ENCODE peak calls at places on chromosomes 6 and 20, in four cellular contexts. E is GM23248, S is GM23338, P is Caco-2. W is an unnamed sample.

GRCh38 chr6:135703621-135704020 is 147.9 kb upstream of the PDE7B start:
- DNase-seq in P (no peak), S (no peak), E (no peak), W (no peak)

GRCh38 chr20:7859371-7859802 is 80.9 kb downstream of the HAO1 start:
- DNase-seq in E (peak; percentile 79), S (peak; percentile 72), P (peak; percentile 31), W (no peak)

GRCh38 chr6:166572370-166573261 is 13.9 kb downstream of the RAMACL start:
- DNase-seq in S (peak; percentile 78), P (no peak), E (peak; percentile 9), W (no peak)

GRCh38 chr6:148893073-148893472 is 146.2 kb downstream of the UST start:
- DNase-seq in E (no peak), S (no peak), P (no peak), W (no peak)

GRCh38 chr6:160437153-160437552 is 89.0 kb downstream of the SLC22A3 start:
- DNase-seq in S (no peak), P (no peak), E (no peak), W (no peak)

GRCh38 chr6:107977283-107977682 is 19.3 kb upstream of the SEC63 start:
- DNase-seq in S (peak; percentile 70), P (peak; percentile 40), E (peak; percentile 57), W (no peak)

GRCh38 chr6:109073344-109074235 is 21.1 kb downstream of the SESN1 start:
- DNase-seq in P (peak; percentile 71), S (peak; percentile 86), E (peak; percentile 77), W (peak; percentile 24)

GRCh38 chr6:111625511-111626331 is 20.0 kb upstream of the TRAF3IP2 start:
- DNase-seq in S (no peak), E (peak; percentile 77), P (no peak), W (peak; percentile 51)

GRCh38 chr6:16337280-16337975 is 99.0 kb downstream of the GMPR start:
- DNase-seq in P (no peak), E (peak; percentile 89), S (peak; percentile 40), W (peak; percentile 97)

GRCh38 chr6:73309784-73310502 is 44.1 kb downstream of the DPPA5 start:
- DNase-seq in S (peak; percentile 69), E (peak; percentile 75), P (peak; percentile 77), W (peak; percentile 54)

GRCh38 chr6:72952808-72953630 is 272.3 kb downstream of the KHDC1L start:
- DNase-seq in E (peak; percentile 52), P (no peak), S (no peak), W (no peak)

GRCh38 chr6:148335582-148335981 is 7.1 kb upstream of the SASH1 start:
- DNase-seq in P (peak; percentile 52), E (peak; percentile 73), S (no peak), W (no peak)

GRCh38 chr20:54980321-54980960 is 505.0 kb downstream of the DOK5 start:
- DNase-seq in S (peak; percentile 4), P (peak; percentile 53), E (no peak), W (no peak)

GRCh38 chr6:109872968-109873545 is 105.1 kb upstream of the GPR6 start:
- DNase-seq in E (no peak), S (no peak), P (no peak), W (no peak)

GRCh38 chr6:36273067-36273466 is 3.2 kb downstream of the PNPLA1 start:
- DNase-seq in P (no peak), S (no peak), E (no peak), W (no peak)

GRCh38 chr6:151179321-151179720 is 60.4 kb upstream of the AKAP12 start:
- DNase-seq in S (no peak), E (peak; percentile 89), P (no peak), W (no peak)

GRCh38 chr6:150599199-150600002 is at the start of gene PLEKHG1:
- DNase-seq in P (peak; percentile 75), S (peak; percentile 86), E (peak; percentile 71), W (peak; percentile 69)

GRCh38 chr20:53420061-53420460 is 173.6 kb downstream of the ZNF217 start:
- DNase-seq in E (no peak), S (no peak), P (no peak), W (no peak)

GRCh38 chr6:14348389-14348788 is 230.8 kb downstream of the CD83 start:
- DNase-seq in P (no peak), S (no peak), E (no peak), W (no peak)

GRCh38 chr6:14353798-14354197 is 236.2 kb downstream of the CD83 start:
- DNase-seq in S (no peak), P (no peak), E (no peak), W (no peak)

GRCh38 chr6:14344486-14344885 is 226.9 kb downstream of the CD83 start:
- DNase-seq in S (peak; percentile 25), P (no peak), E (no peak), W (no peak)

GRCh38 chr6:14353263-14353662 is 235.7 kb downstream of the CD83 start:
- DNase-seq in S (no peak), P (no peak), E (no peak), W (no peak)

DNA sequence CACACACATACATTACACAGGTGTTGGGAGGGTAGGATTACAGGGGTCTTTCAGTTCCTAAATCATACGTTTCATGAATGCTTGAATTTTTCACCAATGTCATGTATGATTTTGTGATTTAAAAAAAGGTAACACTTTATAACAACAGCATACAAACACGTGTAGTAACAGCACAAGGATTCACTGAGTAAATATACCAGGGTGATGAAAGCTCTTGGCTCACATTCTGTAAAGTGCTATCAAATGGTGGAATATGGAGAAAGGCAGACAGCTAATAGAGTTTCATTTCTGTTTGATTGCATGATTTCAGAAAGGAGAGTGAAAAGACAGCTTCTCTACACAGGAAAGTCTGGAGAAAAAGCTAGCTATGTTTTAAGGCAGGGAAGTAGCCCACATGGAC is 231.9 kb downstream of the CD83 start:
- DNase-seq in E (no peak), S (no peak), P (no peak), W (no peak)
- H3K4me3 ChIP-seq in E (no peak overlapping the region), S (no peak overlapping the region), P (no peak overlapping the region), W (no peak overlapping the region)

DNA sequence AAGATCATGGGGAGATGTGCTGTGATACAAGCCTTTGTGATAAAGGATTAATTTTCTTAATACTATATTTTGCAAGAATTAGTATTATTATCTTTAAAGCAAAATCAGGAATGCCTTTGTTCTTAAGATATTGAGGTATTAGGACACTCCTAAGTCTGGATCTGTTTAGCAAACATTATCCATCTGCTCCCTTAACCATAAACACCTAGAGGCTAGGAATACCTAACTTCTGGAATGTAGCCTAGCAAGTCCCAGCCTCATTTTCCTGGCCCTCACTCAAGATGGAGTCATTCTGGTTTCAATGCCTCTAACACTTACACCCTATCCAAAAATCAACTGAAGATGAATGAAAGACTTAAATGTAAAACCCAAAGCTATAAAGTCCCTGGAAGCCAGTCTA is 106.3 kb upstream of the GJE1 start:
- DNase-seq in P (peak; percentile 54), S (peak; percentile 17), E (no peak), W (no peak)
- H3K4me3 ChIP-seq in P (no peak overlapping the region), S (no peak overlapping the region), E (no peak overlapping the region), W (no peak overlapping the region)

GRCh38 chr6:167797871-167798265 is 28.8 kb upstream of the AFDN start:
- DNase-seq in S (no peak), E (no peak), P (no peak), W (no peak)

GRCh38 chr6:167795874-167796667 is 30.6 kb upstream of the AFDN start:
- DNase-seq in S (peak; percentile 52), P (peak; percentile 25), E (peak; percentile 40), W (no peak)

GRCh38 chr6:167797079-167797870 is 29.4 kb upstream of the AFDN start:
- DNase-seq in E (no peak), S (peak; percentile 22), P (peak; percentile 75), W (no peak)

GRCh38 chr6:167795321-167795811 is 31.3 kb upstream of the AFDN start:
- DNase-seq in S (no peak), P (no peak), E (no peak), W (no peak)

DNA sequence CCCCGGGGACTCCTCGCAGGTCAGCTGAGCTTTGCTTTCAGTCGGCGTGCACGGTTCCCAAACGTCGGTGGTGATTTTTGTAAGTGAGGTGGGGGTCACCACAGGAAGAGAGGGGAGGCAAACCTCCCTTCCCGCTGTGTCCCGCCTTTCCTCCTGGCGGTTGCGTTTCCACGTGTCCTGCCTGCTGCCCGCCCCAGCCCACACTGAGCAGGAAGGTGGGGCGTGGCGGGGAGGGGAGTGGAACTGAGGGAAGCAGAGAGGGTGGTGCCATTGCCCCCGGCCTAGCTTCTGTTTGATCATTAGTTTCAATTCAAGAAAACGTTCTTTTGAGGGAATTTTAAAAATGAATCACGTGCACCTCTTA is 30.1 kb upstream of the AFDN start:
- DNase-seq in P (peak; percentile 51), E (peak; percentile 6), S (no peak), W (no peak)
- H3K4me3 ChIP-seq in P (peak overlapping the region; percentile 51), E (peak overlapping the region; percentile 26), S (no peak overlapping the region), W (peak overlapping the region; percentile 10)

DNA sequence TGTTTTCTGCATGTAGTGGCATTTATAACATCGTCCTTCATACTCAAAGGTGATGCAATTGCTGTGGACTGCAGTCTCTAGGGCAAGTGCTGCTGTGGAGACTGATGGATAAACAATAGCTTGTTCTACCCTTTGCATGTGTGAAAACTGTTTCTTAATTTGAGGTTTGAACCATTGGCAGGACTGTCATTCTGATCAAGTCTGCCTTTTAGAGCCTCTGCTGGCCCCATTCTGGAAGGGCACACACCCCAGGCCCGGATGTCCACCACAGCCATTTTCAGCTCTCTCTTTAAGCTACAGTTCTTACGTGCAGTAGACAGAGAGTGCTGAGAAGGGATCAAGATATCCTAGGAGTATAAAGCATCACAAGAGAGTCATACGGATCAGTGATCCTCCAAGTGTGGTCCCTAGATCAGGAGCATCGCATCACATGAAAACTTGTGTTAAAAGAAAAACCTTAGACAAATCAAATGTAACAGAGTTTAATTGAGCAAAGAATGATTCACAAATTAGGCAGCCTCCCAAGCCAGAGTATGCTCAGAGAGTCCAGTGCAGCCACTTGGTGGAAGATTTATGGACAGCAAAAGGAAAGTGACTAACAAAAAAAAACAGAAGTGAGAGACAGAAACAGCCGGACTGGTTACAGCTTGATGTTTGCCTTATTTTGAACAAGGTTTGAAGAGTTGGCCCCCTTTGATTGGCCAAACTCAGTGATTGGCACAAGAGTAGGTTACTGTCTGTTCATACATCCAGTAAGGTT is 52.0 kb downstream of the FRK start:
- DNase-seq in S (no peak), P (no peak), E (peak; percentile 79), W (no peak)
- H3K4me3 ChIP-seq in S (no peak overlapping the region), P (no peak overlapping the region), E (peak overlapping the region; percentile 50), W (no peak overlapping the region)

DNA sequence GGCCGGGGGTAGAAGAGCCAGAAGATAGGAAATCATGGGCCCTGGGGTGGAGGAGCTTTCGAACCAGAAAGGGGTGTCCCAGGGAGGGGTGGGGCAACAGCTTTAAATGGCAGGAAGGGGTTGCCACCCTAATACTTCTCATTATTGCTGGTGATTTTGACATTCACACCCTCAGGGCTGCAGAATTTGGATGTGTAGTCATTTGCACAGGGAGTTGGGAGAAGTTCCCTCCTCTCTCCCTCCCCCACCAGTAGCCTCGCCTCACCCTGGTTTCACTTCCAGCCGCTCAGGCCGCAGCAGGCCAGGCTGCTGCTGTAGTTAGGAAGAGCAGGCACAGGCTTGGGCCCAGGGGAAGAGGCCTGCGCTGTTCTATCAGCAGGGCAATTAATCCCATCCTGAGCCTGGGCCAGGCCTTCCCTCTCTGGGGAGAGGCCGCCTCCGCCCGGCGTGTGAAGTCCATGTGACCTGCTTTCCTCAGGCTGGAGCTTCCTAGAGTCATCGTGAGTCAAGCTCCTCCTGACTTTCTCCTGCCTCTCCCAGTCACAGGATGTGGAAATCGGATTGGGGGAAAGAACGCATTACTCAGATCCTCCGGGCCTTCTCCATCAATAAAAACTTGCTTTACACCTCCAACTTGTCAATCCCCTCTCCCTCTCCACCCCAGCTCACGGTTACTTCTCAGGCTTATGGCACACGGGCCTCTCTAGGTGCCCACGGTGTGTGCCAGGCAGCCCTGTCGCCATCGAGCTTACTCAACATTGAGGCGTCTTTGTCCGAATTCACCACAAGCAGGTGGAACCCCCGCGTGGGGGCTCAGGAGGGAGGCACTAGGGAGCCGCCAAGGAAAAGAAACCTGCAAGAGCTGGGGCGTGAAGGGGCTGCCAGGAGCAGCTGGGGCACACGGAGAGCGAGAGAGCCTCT is 7.8 kb downstream of the ADTRP start:
- DNase-seq in E (peak; percentile 99), S (peak; percentile 35), P (no peak), W (peak; percentile 87)
- H3K4me3 ChIP-seq in E (peak overlapping the region; percentile 7), S (no peak overlapping the region), P (no peak overlapping the region), W (no peak overlapping the region)